ENCODE peak calls at places on chromosomes 4 and X, in four cellular contexts. L is NCI-H460; M is naive thymus-derived CD8-positive, alpha-beta T cell; D is NCI-H1105. X is an unnamed sample.

GRCh38 chr4:48780867-48781219 is 764 bp upstream of the FRYL start:
- DNase-seq in L (no peak), M (peak; percentile 52), D (no peak), X (no peak)

GRCh38 chrX:155534800-155535199 is 76.4 kb upstream of the F8A3 start:
- DNase-seq in L (no peak), M (no peak), D (no peak), X (no peak)

GRCh38 chr4:161803171-161803570 is 360.6 kb downstream of the FSTL5 start:
- DNase-seq in L (no peak), M (no peak), D (no peak), X (no peak)

GRCh38 chrX:108511721-108512120 is 72.1 kb downstream of the COL4A5 start:
- DNase-seq in L (no peak), M (no peak), D (no peak), X (no peak)

GRCh38 chr4:127967141-127967775 is 2.1 kb downstream of the ABHD18 start:
- DNase-seq in L (no peak), M (no peak), D (no peak), X (no peak)

GRCh38 chr4:110275871-110276270 is 77.5 kb upstream of the ELOVL6 start:
- DNase-seq in L (no peak), M (no peak), D (no peak), X (no peak)

GRCh38 chr4:160238790-160239189 is 1135.9 kb downstream of the RAPGEF2 start:
- DNase-seq in L (peak; percentile 14), M (no peak), D (no peak), X (no peak)

GRCh38 chrX:77668391-77669237 is 117.4 kb downstream of the ATRX start:
- DNase-seq in L (peak; percentile 54), M (no peak), D (no peak), X (peak; percentile 9)

GRCh38 chrX:104270212-104270611 is 15.5 kb upstream of the ESX1 start:
- DNase-seq in L (no peak), M (no peak), D (no peak), X (no peak)

GRCh38 chr4:131370846-131371245 is 1778.2 kb upstream of the PCDH10 start:
- DNase-seq in L (no peak), M (no peak), D (peak; percentile 81), X (no peak)

GRCh38 chr4:63275491-63275890 is 1133.8 kb downstream of the TECRL start:
- DNase-seq in L (no peak), M (no peak), D (no peak), X (no peak)

GRCh38 chr4:163331629-163332360 is 601 bp downstream of the NPY1R start:
- DNase-seq in L (no peak), M (no peak), D (peak; percentile 30), X (no peak)

GRCh38 chrX:19579485-19579884 is 64.2 kb upstream of the MAP3K15 start:
- DNase-seq in L (no peak), M (no peak), D (no peak), X (peak; percentile 4)

GRCh38 chrX:100368167-100368566 is 41.9 kb downstream of the PCDH19 start:
- DNase-seq in L (peak; percentile 26), M (no peak), D (no peak), X (no peak)

GRCh38 chrX:140526138-140526537 is 21.3 kb upstream of the SOX3 start:
- DNase-seq in L (no peak), M (no peak), D (no peak), X (no peak)

GRCh38 chrX:20265221-20265725 is 1.4 kb downstream of the RPS6KA3 start:
- DNase-seq in L (peak; percentile 26), M (peak; percentile 44), D (peak; percentile 20), X (no peak)

GRCh38 chrX:133921764-133922389 is 63.5 kb downstream of the GPC3 start:
- DNase-seq in L (peak; percentile 35), M (peak; percentile 3), D (peak; percentile 11), X (peak; percentile 5)

GRCh38 chrX:129726307-129727111 is 12.3 kb upstream of the XPNPEP2 start:
- DNase-seq in L (peak; percentile 70), M (peak; percentile 13), D (peak; percentile 24), X (peak; percentile 29)

GRCh38 chr4:107951551-107951950 is 20.2 kb downstream of the CYP2U1 start:
- DNase-seq in L (no peak), M (no peak), D (no peak), X (no peak)

GRCh38 chr4:185383451-185383850 is 12.3 kb downstream of the LRP2BP start:
- DNase-seq in L (no peak), M (no peak), D (no peak), X (no peak)

GRCh38 chr4:105059337-105059736 is 87.3 kb upstream of the TET2 start:
- DNase-seq in L (no peak), M (no peak), D (no peak), X (no peak)

GRCh38 chrX:1649623-1650022 is 34.8 kb downstream of the ASMT start:
- DNase-seq in L (no peak), M (no peak), D (no peak), X (no peak)

GRCh38 chrX:2677764-2678163 is 13.3 kb upstream of the CD99 start:
- DNase-seq in L (peak; percentile 68), M (no peak), D (no peak), X (peak; percentile 80)